ENCODE peak calls at places on chromosomes 7 and 10, in ten cellular contexts. One of them, this sample, is unnamed.

GRCh38 chr7:14761506-14762296 is 140.8 kb downstream of the DGKB start:
- DNase-seq in HT1080: peak; percentile 44
- DNase-seq in AG09319: peak; percentile 64
- DNase-seq in NCI-H1930: peak; percentile 64
- DNase-seq in left cardiac atrium: peak; percentile 78
- DNase-seq in stimulated activated CD8-positive, alpha-beta memory T cell treated with anti-CD3 and anti-CD28 coated beads, Interleukin-4, amount 100 ng/mL, for 1 hour: no peak
- DNase-seq in KBM-7: no peak
- DNase-seq in SW 1271: no peak
- DNase-seq in activated CD8-positive, alpha-beta T cell treated with anti-CD3 and anti-CD28 coated beads for 36 hours: no peak
- DNase-seq in SIG-M5: no peak
- DNase-seq in this sample: peak; percentile 66

GRCh38 chr7:8258734-8259133 is 3.2 kb downstream of the ICA1 start:
- DNase-seq in HT1080: no peak
- DNase-seq in AG09319: no peak
- DNase-seq in NCI-H1930: no peak
- DNase-seq in left cardiac atrium: no peak
- DNase-seq in stimulated activated CD8-positive, alpha-beta memory T cell treated with anti-CD3 and anti-CD28 coated beads, Interleukin-4, amount 100 ng/mL, for 1 hour: no peak
- DNase-seq in KBM-7: no peak
- DNase-seq in SW 1271: no peak
- DNase-seq in activated CD8-positive, alpha-beta T cell treated with anti-CD3 and anti-CD28 coated beads for 36 hours: no peak
- DNase-seq in SIG-M5: no peak
- DNase-seq in this sample: no peak

GRCh38 chr10:61779276-61779675 is 116.5 kb downstream of the CABCOCO1 start:
- DNase-seq in HT1080: no peak
- DNase-seq in AG09319: no peak
- DNase-seq in NCI-H1930: no peak
- DNase-seq in left cardiac atrium: no peak
- DNase-seq in stimulated activated CD8-positive, alpha-beta memory T cell treated with anti-CD3 and anti-CD28 coated beads, Interleukin-4, amount 100 ng/mL, for 1 hour: no peak
- DNase-seq in KBM-7: no peak
- DNase-seq in SW 1271: no peak
- DNase-seq in activated CD8-positive, alpha-beta T cell treated with anti-CD3 and anti-CD28 coated beads for 36 hours: no peak
- DNase-seq in SIG-M5: no peak
- DNase-seq in this sample: no peak

GRCh38 chr10:130161331-130161730 is 25.1 kb downstream of the GLRX3 start:
- DNase-seq in HT1080: no peak
- DNase-seq in AG09319: no peak
- DNase-seq in NCI-H1930: no peak
- DNase-seq in left cardiac atrium: no peak
- DNase-seq in stimulated activated CD8-positive, alpha-beta memory T cell treated with anti-CD3 and anti-CD28 coated beads, Interleukin-4, amount 100 ng/mL, for 1 hour: no peak
- DNase-seq in KBM-7: no peak
- DNase-seq in SW 1271: no peak
- DNase-seq in activated CD8-positive, alpha-beta T cell treated with anti-CD3 and anti-CD28 coated beads for 36 hours: no peak
- DNase-seq in SIG-M5: no peak
- DNase-seq in this sample: no peak

GRCh38 chr10:86367339-86367951 is 850 bp upstream of the GRID1 start:
- DNase-seq in HT1080: no peak
- DNase-seq in AG09319: no peak
- DNase-seq in NCI-H1930: no peak
- DNase-seq in left cardiac atrium: peak; percentile 36
- DNase-seq in stimulated activated CD8-positive, alpha-beta memory T cell treated with anti-CD3 and anti-CD28 coated beads, Interleukin-4, amount 100 ng/mL, for 1 hour: no peak
- DNase-seq in KBM-7: no peak
- DNase-seq in SW 1271: no peak
- DNase-seq in activated CD8-positive, alpha-beta T cell treated with anti-CD3 and anti-CD28 coated beads for 36 hours: no peak
- DNase-seq in SIG-M5: no peak
- DNase-seq in this sample: no peak

GRCh38 chr7:47724335-47724982 is 142.5 kb upstream of the TNS3 start:
- DNase-seq in HT1080: peak; percentile 83
- DNase-seq in AG09319: peak; percentile 60
- DNase-seq in NCI-H1930: no peak
- DNase-seq in left cardiac atrium: no peak
- DNase-seq in stimulated activated CD8-positive, alpha-beta memory T cell treated with anti-CD3 and anti-CD28 coated beads, Interleukin-4, amount 100 ng/mL, for 1 hour: no peak
- DNase-seq in KBM-7: no peak
- DNase-seq in SW 1271: no peak
- DNase-seq in activated CD8-positive, alpha-beta T cell treated with anti-CD3 and anti-CD28 coated beads for 36 hours: no peak
- DNase-seq in SIG-M5: no peak
- DNase-seq in this sample: peak; percentile 82

GRCh38 chr7:149561072-149561471 is 63.5 kb upstream of the ZNF746 start:
- DNase-seq in HT1080: no peak
- DNase-seq in AG09319: no peak
- DNase-seq in NCI-H1930: no peak
- DNase-seq in left cardiac atrium: no peak
- DNase-seq in stimulated activated CD8-positive, alpha-beta memory T cell treated with anti-CD3 and anti-CD28 coated beads, Interleukin-4, amount 100 ng/mL, for 1 hour: no peak
- DNase-seq in KBM-7: no peak
- DNase-seq in SW 1271: no peak
- DNase-seq in activated CD8-positive, alpha-beta T cell treated with anti-CD3 and anti-CD28 coated beads for 36 hours: no peak
- DNase-seq in SIG-M5: no peak
- DNase-seq in this sample: no peak

GRCh38 chr10:68348265-68348741 is 15.6 kb upstream of the PBLD start:
- DNase-seq in HT1080: peak; percentile 36
- DNase-seq in AG09319: no peak
- DNase-seq in NCI-H1930: no peak
- DNase-seq in left cardiac atrium: no peak
- DNase-seq in stimulated activated CD8-positive, alpha-beta memory T cell treated with anti-CD3 and anti-CD28 coated beads, Interleukin-4, amount 100 ng/mL, for 1 hour: peak; percentile 9
- DNase-seq in KBM-7: peak; percentile 69
- DNase-seq in SW 1271: peak; percentile 28
- DNase-seq in activated CD8-positive, alpha-beta T cell treated with anti-CD3 and anti-CD28 coated beads for 36 hours: peak; percentile 57
- DNase-seq in SIG-M5: no peak
- DNase-seq in this sample: no peak

This sample was measured in AG04450.